ENCODE peak calls at places on chromosomes 12 and 14, in eight cellular contexts. M is fibroblast of lung, B is MM.1S, K is cardiac fibroblast, Y is HCT116, W is GM12865, R is choroid plexus epithelial cell, V is A549. X is an unnamed sample.

GRCh38 chr12:38782393-38782792 is 123.0 kb downstream of the CPNE8 start:
- DNase-seq in M (no peak), R (no peak), Y (no peak), W (no peak), K (no peak), V (no peak), B (no peak), X (no peak)

GRCh38 chr12:57940052-57940914 is 1.1 kb upstream of the ATP23 start:
- DNase-seq in V (no peak), M (no peak), R (no peak), W (no peak), Y (no peak), B (no peak), K (no peak), X (no peak)

GRCh38 chr14:93744876-93745275 is 43.4 kb downstream of the PRIMA1 start:
- DNase-seq in Y (no peak), B (no peak), V (no peak), K (no peak), W (no peak), M (no peak), R (no peak), X (no peak)

GRCh38 chr14:99604766-99605298 is 825 bp upstream of the CCDC85C start:
- DNase-seq in B (peak; percentile 11), W (peak; percentile 33), Y (no peak), V (peak; percentile 56), M (peak; percentile 48), K (peak; percentile 40), R (peak; percentile 10), X (peak; percentile 36)

GRCh38 chr12:15801770-15802393 is 12.7 kb upstream of the EPS8 start:
- DNase-seq in Y (peak; percentile 72), K (no peak), V (no peak), R (no peak), B (no peak), M (peak; percentile 60), W (no peak), X (no peak)

GRCh38 chr12:120944645-120945217 is 33.6 kb upstream of the HNF1A start:
- DNase-seq in K (peak; percentile 58), R (peak; percentile 58), W (peak; percentile 69), Y (no peak), V (peak; percentile 82), B (peak; percentile 7), M (peak; percentile 11), X (peak; percentile 50)

GRCh38 chr14:33598582-33598981 is 352.3 kb downstream of the EGLN3 start:
- DNase-seq in Y (no peak), K (no peak), V (no peak), B (no peak), W (no peak), M (no peak), R (no peak), X (no peak)

GRCh38 chr12:66279127-66279712 is 23.1 kb upstream of the HELB start:
- DNase-seq in B (no peak), R (peak; percentile 72), W (no peak), Y (peak; percentile 33), V (peak; percentile 21), K (peak; percentile 54), M (peak; percentile 7), X (peak; percentile 54)

GRCh38 chr14:101481557-101481956 is 79.7 kb upstream of the DIO3 start:
- DNase-seq in W (no peak), M (no peak), V (no peak), Y (no peak), R (no peak), B (no peak), K (no peak), X (no peak)

GRCh38 chr12:10178766-10179165 is at the start of gene TMEM52B:
- DNase-seq in W (no peak), V (no peak), M (no peak), K (no peak), R (no peak), B (no peak), Y (no peak), X (no peak)

GRCh38 chr12:92551853-92552397 is 150.9 kb upstream of the PLEKHG7 start:
- DNase-seq in V (peak; percentile 26), K (no peak), W (peak; percentile 97), B (peak; percentile 79), R (peak; percentile 55), M (peak; percentile 82), Y (no peak), X (no peak)

GRCh38 chr14:60195179-60195810 is 30.1 kb upstream of the DHRS7 start:
- DNase-seq in M (no peak), V (no peak), R (no peak), W (peak; percentile 57), Y (no peak), K (peak; percentile 5), B (no peak), X (peak; percentile 3)
- TF ChIP-seq CTCF in M (no peak), V (no peak), R (peak; percentile 18), W (peak; percentile 52), Y (no peak), K (no peak), B (no peak), X (no peak)

GRCh38 chr12:111031956-111032919 is 111.9 kb upstream of the MYL2 start:
- DNase-seq in Y (no peak), B (no peak), R (no peak), V (no peak), M (no peak), K (no peak), W (no peak), X (no peak)

GRCh38 chr12:111035578-111036301 is 115.4 kb upstream of the MYL2 start:
- DNase-seq in R (no peak), K (no peak), V (no peak), Y (no peak), B (no peak), M (no peak), W (no peak), X (no peak)

GRCh38 chr12:111033281-111034147 is 113.1 kb upstream of the MYL2 start:
- DNase-seq in W (no peak), M (no peak), B (no peak), Y (no peak), K (no peak), V (no peak), R (no peak), X (no peak)

GRCh38 chr12:111034911-111035577 is 114.7 kb upstream of the MYL2 start:
- DNase-seq in Y (no peak), K (no peak), R (peak; percentile 4), V (peak; percentile 30), W (no peak), B (no peak), M (no peak), X (no peak)

GRCh38 chr12:111034148-111034910 is 114.0 kb upstream of the MYL2 start:
- DNase-seq in R (no peak), K (no peak), M (peak; percentile 1), B (no peak), Y (no peak), V (no peak), W (no peak), X (no peak)
- H3K4me3 ChIP-seq in R (no peak within 1 kb of the TSS), K (no peak within 1 kb of the TSS), M (no peak within 1 kb of the TSS), B (no peak within 1 kb of the TSS), Y (no peak within 1 kb of the TSS), V (peak within 1 kb of the TSS; percentile 61), W (no peak within 1 kb of the TSS), X (no peak within 1 kb of the TSS)

DNA sequence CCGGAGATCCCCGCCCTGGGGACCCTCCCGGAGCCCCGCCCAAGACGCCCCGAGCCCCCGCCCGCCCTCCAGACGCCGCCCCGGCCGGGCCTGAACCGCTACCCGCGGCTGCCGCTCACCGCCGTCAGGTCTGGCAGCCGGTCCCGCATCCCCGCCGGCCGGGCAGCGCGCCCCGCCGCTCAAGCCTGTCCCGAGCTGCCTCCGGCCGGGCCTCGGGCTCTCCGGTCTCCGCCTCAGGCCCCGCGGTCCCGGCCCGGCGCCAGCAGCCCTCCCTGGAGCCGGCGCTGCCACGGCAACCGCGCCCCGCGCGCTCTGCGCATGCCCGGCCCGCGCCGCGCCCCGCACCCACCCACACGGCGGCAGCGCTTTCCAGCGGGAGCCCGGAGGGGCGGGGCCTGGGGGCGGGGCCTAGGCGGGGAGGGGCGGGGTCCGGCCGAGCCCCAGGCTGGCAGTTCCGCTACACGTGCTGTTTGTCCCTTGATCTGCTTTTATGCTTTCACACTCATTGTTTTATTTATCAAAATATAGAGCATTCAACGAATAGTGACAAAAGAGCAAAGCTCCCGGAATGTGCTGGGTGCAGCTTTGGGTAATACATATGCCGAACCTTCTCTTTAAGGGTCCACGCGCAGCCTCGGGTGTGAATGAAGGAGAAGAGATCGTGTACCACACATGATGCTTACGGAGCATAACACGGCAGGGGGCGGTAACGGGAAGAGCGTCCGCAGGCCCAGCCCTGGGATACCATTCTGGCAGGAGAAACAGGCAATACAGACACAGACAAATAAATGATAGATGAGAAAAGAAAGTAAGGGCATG is at the start of gene STX2:
- DNase-seq in W (peak; percentile 85), M (peak; percentile 70), R (peak; percentile 84), K (peak; percentile 84), Y (peak; percentile 54), V (peak; percentile 82), B (peak; percentile 61), X (peak; percentile 81)
- TF ChIP-seq CTCF in W (no peak), M (peak; percentile 36), R (peak; percentile 48), K (no peak), Y (peak; percentile 17), V (peak; percentile 39), B (peak; percentile 16), X (peak; percentile 38)

GRCh38 chr14:104664107-104664506 is 25.3 kb upstream of the INF2 start:
- DNase-seq in R (no peak), W (no peak), K (no peak), B (no peak), V (no peak), M (no peak), Y (no peak), X (no peak)

GRCh38 chr14:104666981-104667380 is 22.4 kb upstream of the INF2 start:
- DNase-seq in W (no peak), B (no peak), K (no peak), Y (no peak), V (no peak), R (no peak), M (no peak), X (no peak)

GRCh38 chr14:104665663-104666522 is 23.5 kb upstream of the INF2 start:
- DNase-seq in V (peak; percentile 86), M (no peak), K (no peak), W (no peak), Y (peak; percentile 91), B (no peak), R (no peak), X (no peak)

GRCh38 chr14:104665092-104665662 is 24.2 kb upstream of the INF2 start:
- DNase-seq in Y (no peak), M (no peak), W (no peak), R (peak; percentile 55), K (peak; percentile 46), V (no peak), B (no peak), X (peak; percentile 41)

DNA sequence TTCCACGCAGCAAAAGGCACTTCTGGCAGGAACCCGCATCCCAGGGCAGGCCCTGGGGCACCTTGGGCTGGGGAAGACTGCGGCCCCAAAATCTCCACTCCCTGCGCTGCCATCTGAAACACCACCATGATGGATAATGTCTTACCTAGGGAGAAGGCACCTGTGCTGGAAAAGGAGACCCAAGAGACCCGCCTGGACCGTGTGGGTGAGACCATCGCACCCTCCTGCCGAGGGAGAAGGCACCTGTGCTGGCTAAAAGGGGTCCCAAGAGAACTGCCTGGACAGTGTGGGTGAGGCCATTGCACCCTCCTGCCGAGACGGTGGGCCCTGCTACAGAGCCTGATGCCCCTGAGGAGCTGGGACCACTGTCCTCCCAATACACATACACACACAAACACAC is 24.8 kb upstream of the INF2 start:
- DNase-seq in K (no peak), R (no peak), Y (no peak), M (no peak), V (no peak), W (no peak), B (no peak), X (no peak)
- H3K4me3 ChIP-seq in K (no peak overlapping the region), R (no peak overlapping the region), Y (no peak overlapping the region), M (no peak overlapping the region), V (no peak overlapping the region), W (no peak overlapping the region), B (no peak overlapping the region), X (no peak overlapping the region)